ENCODE peak calls at places on chromosomes 13 and 19, in seven cellular contexts. One of them, this sample, is unnamed.

GRCh38 chr13:98406475-98406874 is 170.4 kb downstream of the STK24 start:
- DNase-seq in renal cortical epithelial cell: no peak
- DNase-seq in non-pigmented ciliary epithelial cell: no peak
- DNase-seq in MG63: no peak
- DNase-seq in naive thymus-derived CD4-positive, alpha-beta T cell: no peak
- DNase-seq in WTC11: no peak
- DNase-seq in cerebellum: no peak
- DNase-seq in this sample: no peak

GRCh38 chr19:33988601-33989000 is 183.7 kb upstream of the LSM14A start:
- DNase-seq in renal cortical epithelial cell: no peak
- DNase-seq in non-pigmented ciliary epithelial cell: no peak
- DNase-seq in MG63: no peak
- DNase-seq in naive thymus-derived CD4-positive, alpha-beta T cell: no peak
- DNase-seq in WTC11: no peak
- DNase-seq in cerebellum: no peak
- DNase-seq in this sample: no peak

GRCh38 chr19:13930402-13930801 is 7.8 kb downstream of the PODNL1 start:
- DNase-seq in renal cortical epithelial cell: no peak
- DNase-seq in non-pigmented ciliary epithelial cell: no peak
- DNase-seq in MG63: no peak
- DNase-seq in naive thymus-derived CD4-positive, alpha-beta T cell: no peak
- DNase-seq in WTC11: no peak
- DNase-seq in cerebellum: no peak
- DNase-seq in this sample: no peak

GRCh38 chr13:106533940-106534843 is 1.3 kb downstream of the EFNB2 start:
- DNase-seq in renal cortical epithelial cell: peak
- DNase-seq in non-pigmented ciliary epithelial cell: no peak
- DNase-seq in MG63: peak
- DNase-seq in naive thymus-derived CD4-positive, alpha-beta T cell: peak
- DNase-seq in WTC11: peak
- DNase-seq in cerebellum: peak
- DNase-seq in this sample: peak

GRCh38 chr13:85798999-85799646 is at the start of gene SLITRK6:
- DNase-seq in renal cortical epithelial cell: peak
- DNase-seq in non-pigmented ciliary epithelial cell: peak
- DNase-seq in MG63: peak
- DNase-seq in naive thymus-derived CD4-positive, alpha-beta T cell: no peak
- DNase-seq in WTC11: no peak
- DNase-seq in cerebellum: peak
- DNase-seq in this sample: peak

GRCh38 chr13:110916671-110917142 is 1.8 kb upstream of the ANKRD10 start:
- DNase-seq in renal cortical epithelial cell: peak
- DNase-seq in non-pigmented ciliary epithelial cell: peak
- DNase-seq in MG63: no peak
- DNase-seq in naive thymus-derived CD4-positive, alpha-beta T cell: no peak
- DNase-seq in WTC11: no peak
- DNase-seq in cerebellum: no peak
- DNase-seq in this sample: no peak

GRCh38 chr19:5983367-5983955 is 5.5 kb upstream of the RANBP3 start:
- DNase-seq in renal cortical epithelial cell: no peak
- DNase-seq in non-pigmented ciliary epithelial cell: no peak
- DNase-seq in MG63: no peak
- DNase-seq in naive thymus-derived CD4-positive, alpha-beta T cell: no peak
- DNase-seq in WTC11: no peak
- DNase-seq in cerebellum: no peak
- DNase-seq in this sample: no peak

GRCh38 chr13:47064381-47064780 is 167.5 kb upstream of the HTR2A start:
- DNase-seq in renal cortical epithelial cell: no peak
- DNase-seq in non-pigmented ciliary epithelial cell: no peak
- DNase-seq in MG63: no peak
- DNase-seq in naive thymus-derived CD4-positive, alpha-beta T cell: no peak
- DNase-seq in WTC11: no peak
- DNase-seq in cerebellum: no peak
- DNase-seq in this sample: no peak

GRCh38 chr13:85419611-85420010 is 379.6 kb downstream of the SLITRK6 start:
- DNase-seq in renal cortical epithelial cell: no peak
- DNase-seq in non-pigmented ciliary epithelial cell: no peak
- DNase-seq in MG63: no peak
- DNase-seq in naive thymus-derived CD4-positive, alpha-beta T cell: no peak
- DNase-seq in WTC11: no peak
- DNase-seq in cerebellum: no peak
- DNase-seq in this sample: no peak

GRCh38 chr13:84137292-84137691 is 255.0 kb upstream of the SLITRK1 start:
- DNase-seq in renal cortical epithelial cell: no peak
- DNase-seq in non-pigmented ciliary epithelial cell: peak
- DNase-seq in MG63: no peak
- DNase-seq in naive thymus-derived CD4-positive, alpha-beta T cell: peak
- DNase-seq in WTC11: no peak
- DNase-seq in cerebellum: no peak
- DNase-seq in this sample: no peak